ENCODE peak calls at places on chromosomes 1 and 21, in eight cellular contexts. K, Y, B, I, O, F, L and D are unnamed samples.

GRCh38 chr1:88302843-88303486 is 381.1 kb upstream of the PKN2 start:
- DNase-seq in K (no peak), Y (peak; percentile 29), B (peak; percentile 14), I (peak; percentile 12), O (no peak), F (no peak), L (no peak), D (no peak)

GRCh38 chr1:235023197-235024044 is 105.2 kb downstream of the TOMM20 start:
- DNase-seq in K (peak; percentile 51), Y (no peak), B (no peak), I (no peak), O (no peak), F (no peak), L (no peak), D (no peak)

GRCh38 chr1:183933528-183934179 is 103.9 kb downstream of the COLGALT2 start:
- DNase-seq in K (no peak), Y (no peak), B (no peak), I (no peak), O (no peak), F (no peak), L (no peak), D (no peak)

GRCh38 chr1:11738783-11739182 is 2.8 kb downstream of the AGTRAP start:
- DNase-seq in K (peak; percentile 73), Y (no peak), B (no peak), I (no peak), O (no peak), F (no peak), L (no peak), D (no peak)

GRCh38 chr1:228836954-228837481 is 101.7 kb downstream of the RHOU start:
- DNase-seq in K (no peak), Y (no peak), B (no peak), I (no peak), O (no peak), F (no peak), L (no peak), D (no peak)

GRCh38 chr1:25549273-25550154 is 6.1 kb downstream of the LDLRAP1 start:
- DNase-seq in K (peak; percentile 92), Y (peak; percentile 70), B (no peak), I (no peak), O (no peak), F (peak; percentile 62), L (no peak), D (peak; percentile 74)

GRCh38 chr21:25964009-25964408 is 206.6 kb downstream of the APP start:
- DNase-seq in K (no peak), Y (no peak), B (peak; percentile 30), I (no peak), O (no peak), F (no peak), L (no peak), D (no peak)

GRCh38 chr1:201761871-201762270 is 67.1 kb upstream of the IPO9 start:
- DNase-seq in K (no peak), Y (no peak), B (no peak), I (no peak), O (no peak), F (no peak), L (no peak), D (no peak)

GRCh38 chr1:110173466-110174117 is 23.3 kb downstream of the SLC6A17 start:
- DNase-seq in K (no peak), Y (no peak), B (no peak), I (no peak), O (no peak), F (no peak), L (no peak), D (no peak)

GRCh38 chr1:63710306-63710705 is 63.5 kb upstream of the ROR1 start:
- DNase-seq in K (no peak), Y (no peak), B (no peak), I (no peak), O (no peak), F (no peak), L (no peak), D (no peak)

GRCh38 chr1:12518956-12519707 is 98.9 kb downstream of the DHRS3 start:
- DNase-seq in K (no peak), Y (no peak), B (peak; percentile 71), I (peak; percentile 72), O (no peak), F (no peak), L (peak; percentile 81), D (peak; percentile 85)

GRCh38 chr1:186655877-186656276 is 24.3 kb downstream of the PTGS2 start:
- DNase-seq in K (no peak), Y (no peak), B (no peak), I (no peak), O (no peak), F (no peak), L (no peak), D (no peak)

GRCh38 chr1:101293461-101294045 is 56.7 kb downstream of the S1PR1 start:
- DNase-seq in K (no peak), Y (no peak), B (no peak), I (no peak), O (no peak), F (no peak), L (no peak), D (no peak)

GRCh38 chr1:109381573-109381972 is 16.1 kb downstream of the SORT1 start:
- DNase-seq in K (no peak), Y (no peak), B (no peak), I (no peak), O (no peak), F (no peak), L (no peak), D (no peak)

GRCh38 chr1:183604048-183604808 is 14.0 kb upstream of the NCF2 start:
- DNase-seq in K (peak; percentile 91), Y (no peak), B (no peak), I (no peak), O (no peak), F (peak; percentile 35), L (no peak), D (peak; percentile 69)

GRCh38 chr1:181661569-181661968 is 178.3 kb downstream of the CACNA1E start:
- DNase-seq in K (no peak), Y (no peak), B (no peak), I (no peak), O (no peak), F (no peak), L (no peak), D (no peak)

GRCh38 chr1:55203064-55203463 is 12.1 kb downstream of the USP24 start:
- DNase-seq in K (no peak), Y (no peak), B (no peak), I (no peak), O (no peak), F (no peak), L (no peak), D (no peak)

GRCh38 chr1:37682334-37682987 is 9.9 kb upstream of the CDCA8 start:
- DNase-seq in K (peak; percentile 84), Y (peak; percentile 59), B (peak; percentile 91), I (peak; percentile 73), O (peak; percentile 40), F (peak; percentile 70), L (peak; percentile 81), D (peak; percentile 69)

GRCh38 chr1:201896951-201897391 is 8.3 kb downstream of the SHISA4 start:
- DNase-seq in K (no peak), Y (no peak), B (no peak), I (no peak), O (no peak), F (no peak), L (peak; percentile 83), D (peak; percentile 80)

DNA sequence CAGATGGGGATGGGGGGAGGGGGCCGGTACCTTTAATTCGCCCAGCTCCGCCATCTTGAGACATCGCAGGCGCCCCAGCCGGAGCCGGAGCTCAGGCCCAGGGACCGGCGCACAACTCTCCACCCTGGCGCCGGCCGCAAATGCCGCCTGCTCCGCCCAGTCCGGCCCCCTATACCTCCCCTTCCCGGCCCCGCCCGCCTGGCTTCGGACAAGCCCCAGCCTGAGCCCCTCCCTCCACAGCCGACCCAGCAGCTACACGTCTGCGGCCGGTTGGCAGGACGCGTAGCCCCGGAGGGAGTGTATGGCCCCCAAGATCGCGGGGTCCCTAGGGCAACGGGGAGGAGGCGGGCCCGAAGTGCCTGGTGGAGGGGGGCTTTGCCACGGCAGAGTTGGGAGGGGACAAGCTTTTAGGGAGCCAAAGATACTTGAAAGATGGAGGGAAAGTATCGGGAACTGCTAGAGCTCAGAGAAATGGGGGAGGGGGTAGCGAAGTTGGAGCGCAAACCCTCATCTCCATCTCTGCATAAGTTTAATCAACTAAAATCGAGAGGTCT is at the start of gene PIAS3:
- DNase-seq in K (peak; percentile 99), Y (peak; percentile 96), B (peak; percentile 93), I (peak; percentile 93), O (peak; percentile 92), F (peak; percentile 97), L (peak; percentile 96), D (peak; percentile 98)
- TF ChIP-seq POLR2A in K (no peak), Y (peak; percentile 52), B (peak; percentile 56), I (peak; percentile 66), O (peak; percentile 43), F (no peak), L (peak; percentile 88), D (peak; percentile 91)

DNA sequence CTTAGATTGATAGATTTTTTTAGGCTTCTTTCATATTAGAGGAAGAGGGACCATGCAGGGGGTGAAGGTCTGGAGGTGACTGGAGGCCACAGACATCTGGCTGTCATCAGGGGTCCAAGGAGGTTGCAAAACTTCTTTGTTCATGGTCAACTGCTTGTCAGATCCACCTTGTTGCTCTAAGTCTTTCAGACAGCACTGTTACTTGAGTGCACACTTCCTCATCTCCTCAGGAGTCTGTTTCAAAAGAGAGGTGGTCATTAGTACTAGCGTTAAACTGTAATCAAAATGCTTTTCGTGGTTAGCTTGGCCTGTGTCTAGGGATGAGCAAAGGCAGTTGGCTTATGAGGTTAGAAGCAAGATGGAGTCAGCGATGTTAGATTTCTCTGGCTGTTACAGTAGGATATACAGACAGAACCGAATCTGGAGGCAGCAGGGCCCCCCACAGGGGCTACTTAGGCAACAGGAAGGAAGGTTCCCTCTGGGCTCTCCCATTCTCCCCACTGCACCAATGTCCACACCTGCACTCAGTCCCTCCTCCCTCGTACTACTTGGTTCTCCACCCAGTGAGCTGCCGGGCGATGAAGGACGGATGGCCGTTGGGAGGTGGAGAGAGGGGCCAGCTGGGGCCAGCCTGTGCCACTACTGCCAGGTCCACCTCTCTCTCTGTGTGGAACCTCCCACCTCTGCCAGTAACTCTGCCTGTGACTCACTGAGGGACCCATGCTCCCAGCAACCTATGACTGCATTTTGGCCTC is 57.2 kb downstream of the TOR1AIP2 start:
- DNase-seq in K (peak; percentile 68), Y (no peak), B (no peak), I (no peak), O (no peak), F (no peak), L (no peak), D (no peak)
- H3K4me3 ChIP-seq in K (no peak overlapping the region), Y (no peak overlapping the region), B (no peak overlapping the region), I (no peak overlapping the region), O (no peak overlapping the region), F (no peak overlapping the region), L (no peak overlapping the region), D (no peak overlapping the region)

GRCh38 chr1:43552059-43552742 is 21.5 kb downstream of the PTPRF start:
- DNase-seq in K (no peak), Y (peak; percentile 50), B (no peak), I (no peak), O (no peak), F (no peak), L (no peak), D (no peak)
- H3K27ac ChIP-seq in K (no peak overlapping the region), Y (peak overlapping the region; percentile 92), B (peak overlapping the region; percentile 52), I (no peak overlapping the region), O (peak overlapping the region; percentile 52), F (peak overlapping the region; percentile 92), L (peak overlapping the region; percentile 71), D (no peak overlapping the region)

DNA sequence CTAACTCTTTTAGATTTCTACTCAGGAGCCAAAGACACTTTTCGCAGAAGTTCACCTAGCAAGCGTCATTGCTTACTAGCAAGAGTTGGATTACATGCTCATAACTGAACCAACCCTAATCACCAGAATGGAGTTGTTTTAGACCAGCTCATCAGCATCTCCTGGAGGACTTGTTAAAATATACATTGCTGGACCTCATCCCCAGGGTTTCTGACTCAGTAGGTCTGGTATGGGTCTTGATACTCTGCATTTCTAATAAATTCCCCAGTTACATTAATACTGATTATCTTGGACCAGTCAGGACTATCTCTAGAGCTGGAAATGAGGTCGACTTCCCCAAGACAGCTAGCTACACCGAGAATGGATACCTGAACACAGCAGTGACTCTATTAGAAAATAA is 9.7 kb upstream of the PRDX6 start:
- DNase-seq in K (no peak), Y (no peak), B (no peak), I (no peak), O (no peak), F (no peak), L (no peak), D (no peak)
- TF ChIP-seq POLR2A in K (no peak), Y (no peak), B (no peak), I (no peak), O (no peak), F (no peak), L (no peak), D (no peak)